ENCODE peak calls at places on chromosomes 11 and 22, in ten cellular contexts. O is tibial nerve, K is A549, I is ovary, M is HepG2, Z is sigmoid colon, P is K562, J is upper lobe of left lung, A is transverse colon, D is SK-N-SH. U is an unnamed sample.

GRCh38 chr11:67278135-67278938 is 10.8 kb upstream of the ANKRD13D start:
- DNase-seq in O (no peak), K (no peak), I (no peak), M (no peak), Z (peak), P (no peak), J (peak), A (no peak), D (no peak), U (no peak)

GRCh38 chr11:67272327-67273259 is 6.3 kb downstream of the GRK2 start:
- DNase-seq in O (peak), K (no peak), I (peak), M (no peak), Z (peak), P (no peak), J (peak), A (peak), D (no peak), U (no peak)

GRCh38 chr11:113305440-113306336 is 8.7 kb upstream of the TTC12 start:
- DNase-seq in O (peak), K (peak), I (peak), M (peak), Z (peak), P (peak), J (peak), A (peak), D (peak), U (peak)

GRCh38 chr22:30313527-30314385 is 13.0 kb downstream of the TBC1D10A start:
- DNase-seq in O (no peak), K (no peak), I (no peak), M (no peak), Z (no peak), P (no peak), J (no peak), A (no peak), D (peak), U (no peak)

GRCh38 chr11:32893091-32893946 is 708 bp downstream of the QSER1 start:
- DNase-seq in O (peak), K (peak), I (peak), M (peak), Z (peak), P (peak), J (peak), A (peak), D (peak), U (peak)

GRCh38 chr11:66851698-66852465 is 5.0 kb upstream of the LRFN4 start:
- DNase-seq in O (no peak), K (peak), I (no peak), M (no peak), Z (peak), P (peak), J (no peak), A (peak), D (peak), U (no peak)

GRCh38 chr22:27778299-27779090 is 23.1 kb downstream of the MN1 start:
- DNase-seq in O (no peak), K (no peak), I (no peak), M (no peak), Z (no peak), P (no peak), J (peak), A (no peak), D (no peak), U (no peak)

GRCh38 chr11:865512-866430 is 23.1 kb downstream of the TSPAN4 start:
- DNase-seq in O (no peak), K (no peak), I (no peak), M (no peak), Z (no peak), P (no peak), J (no peak), A (no peak), D (no peak), U (no peak)

GRCh38 chr11:58494096-58494495 is 13.8 kb downstream of the OR5B21 start:
- DNase-seq in O (no peak), K (no peak), I (no peak), M (no peak), Z (no peak), P (no peak), J (no peak), A (no peak), D (no peak), U (no peak)

GRCh38 chr11:85806876-85807275 is 4.1 kb downstream of the SYTL2 start:
- DNase-seq in O (no peak), K (no peak), I (no peak), M (no peak), Z (no peak), P (no peak), J (no peak), A (no peak), D (no peak), U (no peak)

GRCh38 chr11:34639545-34639944 is 18.7 kb downstream of the EHF start:
- DNase-seq in O (no peak), K (peak), I (no peak), M (no peak), Z (no peak), P (no peak), J (peak), A (peak), D (no peak), U (no peak)

GRCh38 chr22:41513391-41513790 is 30.9 kb downstream of the POLR3H start:
- DNase-seq in O (no peak), K (no peak), I (no peak), M (no peak), Z (no peak), P (no peak), J (no peak), A (no peak), D (no peak), U (no peak)

GRCh38 chr11:68312780-68313573 is 586 bp downstream of the LRP5 start:
- DNase-seq in O (no peak), K (no peak), I (no peak), M (no peak), Z (no peak), P (peak), J (no peak), A (no peak), D (peak), U (no peak)

GRCh38 chr11:1389932-1390587 is at the start of gene BRSK2:
- DNase-seq in O (no peak), K (no peak), I (peak), M (no peak), Z (no peak), P (no peak), J (no peak), A (no peak), D (no peak), U (no peak)

GRCh38 chr22:20430641-20431519 is 6.7 kb downstream of the SCARF2 start:
- DNase-seq in O (no peak), K (peak), I (no peak), M (no peak), Z (peak), P (no peak), J (no peak), A (peak), D (peak), U (peak)

GRCh38 chr11:114036958-114037357 is 22.6 kb upstream of the ZBTB16 start:
- DNase-seq in O (no peak), K (no peak), I (no peak), M (no peak), Z (no peak), P (no peak), J (no peak), A (no peak), D (no peak), U (no peak)

GRCh38 chr11:75330279-75330678 is 21.2 kb downstream of the ARRB1 start:
- DNase-seq in O (no peak), K (no peak), I (no peak), M (no peak), Z (no peak), P (peak), J (no peak), A (peak), D (no peak), U (peak)

GRCh38 chr11:100472727-100473389 is 214.2 kb upstream of the ARHGAP42 start:
- DNase-seq in O (no peak), K (no peak), I (no peak), M (no peak), Z (no peak), P (no peak), J (no peak), A (no peak), D (no peak), U (peak)

GRCh38 chr11:75014129-75014528 is 25.4 kb downstream of the NEU3 start:
- DNase-seq in O (no peak), K (peak), I (no peak), M (no peak), Z (no peak), P (peak), J (no peak), A (no peak), D (no peak), U (no peak)

GRCh38 chr11:131033151-131033651 is 116.9 kb upstream of the SNX19 start:
- DNase-seq in O (no peak), K (peak), I (no peak), M (peak), Z (no peak), P (peak), J (peak), A (no peak), D (no peak), U (no peak)

GRCh38 chr11:58058276-58059010 is 27.7 kb downstream of the OR6Q1 start:
- DNase-seq in O (no peak), K (no peak), I (no peak), M (no peak), Z (no peak), P (no peak), J (peak), A (peak), D (no peak), U (peak)

GRCh38 chr11:33935466-33935865 is 43.6 kb upstream of the LMO2 start:
- DNase-seq in O (no peak), K (no peak), I (no peak), M (no peak), Z (no peak), P (peak), J (no peak), A (no peak), D (no peak), U (no peak)

GRCh38 chr11:35304900-35305299 is 114.5 kb downstream of the SLC1A2 start:
- DNase-seq in O (no peak), K (no peak), I (no peak), M (no peak), Z (no peak), P (no peak), J (no peak), A (no peak), D (no peak), U (no peak)

GRCh38 chr22:25569983-25570382 is 5.5 kb downstream of the GRK3 start:
- DNase-seq in O (no peak), K (no peak), I (no peak), M (no peak), Z (no peak), P (no peak), J (no peak), A (no peak), D (no peak), U (no peak)

GRCh38 chr22:25903294-25903693 is 161.3 kb downstream of the MYO18B start:
- DNase-seq in O (no peak), K (peak), I (no peak), M (no peak), Z (no peak), P (peak), J (no peak), A (no peak), D (peak), U (no peak)

GRCh38 chr11:14144905-14145304 is 182.4 kb downstream of the SPON1 start:
- DNase-seq in O (no peak), K (no peak), I (no peak), M (no peak), Z (no peak), P (no peak), J (peak), A (no peak), D (no peak), U (no peak)

GRCh38 chr11:46015941-46016340 is 93.5 kb downstream of the LARGE2 start:
- DNase-seq in O (no peak), K (no peak), I (no peak), M (no peak), Z (no peak), P (no peak), J (no peak), A (no peak), D (no peak), U (no peak)

GRCh38 chr11:34002420-34002819 is 49.1 kb upstream of the CAPRIN1 start:
- DNase-seq in O (no peak), K (no peak), I (no peak), M (no peak), Z (no peak), P (no peak), J (peak), A (peak), D (no peak), U (peak)

GRCh38 chr11:20103281-20103680 is 57.0 kb downstream of the DBX1 start:
- DNase-seq in O (no peak), K (no peak), I (no peak), M (no peak), Z (no peak), P (no peak), J (no peak), A (no peak), D (no peak), U (no peak)

GRCh38 chr11:130583866-130584265 is 135.4 kb downstream of the ADAMTS15 start:
- DNase-seq in O (no peak), K (no peak), I (no peak), M (no peak), Z (no peak), P (no peak), J (no peak), A (no peak), D (no peak), U (no peak)

GRCh38 chr11:6402061-6402470 is 11.8 kb downstream of the SMPD1 start:
- DNase-seq in O (no peak), K (no peak), I (no peak), M (peak), Z (no peak), P (peak), J (no peak), A (no peak), D (no peak), U (no peak)

GRCh38 chr11:63910605-63911195 is 6.3 kb downstream of the RCOR2 start:
- DNase-seq in O (no peak), K (no peak), I (no peak), M (no peak), Z (no peak), P (no peak), J (no peak), A (no peak), D (peak), U (no peak)

GRCh38 chr11:126646701-126647209 is 291.3 kb downstream of the ST3GAL4 start:
- DNase-seq in O (no peak), K (no peak), I (no peak), M (no peak), Z (no peak), P (no peak), J (no peak), A (no peak), D (no peak), U (no peak)

GRCh38 chr22:50209893-50210292 is 9.1 kb downstream of the SELENOO start:
- DNase-seq in O (no peak), K (peak), I (peak), M (peak), Z (peak), P (peak), J (peak), A (peak), D (peak), U (peak)
- TF ChIP-seq EP300 in O (no peak), K (no peak), I (no peak), M (no peak), Z (no peak), P (no peak), J (no peak), A (no peak), D (no peak), U (no peak)

GRCh38 chr11:103730151-103730940 is 306.1 kb upstream of the DDI1 start:
- DNase-seq in O (no peak), K (no peak), I (no peak), M (no peak), Z (no peak), P (no peak), J (no peak), A (no peak), D (no peak), U (no peak)
- TF ChIP-seq EP300 in O (no peak), K (no peak), I (no peak), M (no peak), Z (no peak), P (no peak), J (no peak), A (no peak), D (no peak), U (no peak)

GRCh38 chr11:17720796-17721171 is 1.4 kb downstream of the MYOD1 start:
- DNase-seq in O (no peak), K (no peak), I (no peak), M (no peak), Z (no peak), P (no peak), J (no peak), A (no peak), D (peak), U (no peak)

GRCh38 chr11:17718015-17718414 is 1.4 kb upstream of the MYOD1 start:
- DNase-seq in O (no peak), K (no peak), I (no peak), M (no peak), Z (no peak), P (no peak), J (no peak), A (no peak), D (no peak), U (no peak)

GRCh38 chr11:17719940-17720795 is 797 bp downstream of the MYOD1 start:
- DNase-seq in O (no peak), K (peak), I (no peak), M (no peak), Z (no peak), P (no peak), J (no peak), A (no peak), D (peak), U (no peak)

GRCh38 chr11:17718510-17718962 is 835 bp upstream of the MYOD1 start:
- DNase-seq in O (no peak), K (no peak), I (no peak), M (no peak), Z (no peak), P (no peak), J (no peak), A (no peak), D (no peak), U (no peak)

DNA sequence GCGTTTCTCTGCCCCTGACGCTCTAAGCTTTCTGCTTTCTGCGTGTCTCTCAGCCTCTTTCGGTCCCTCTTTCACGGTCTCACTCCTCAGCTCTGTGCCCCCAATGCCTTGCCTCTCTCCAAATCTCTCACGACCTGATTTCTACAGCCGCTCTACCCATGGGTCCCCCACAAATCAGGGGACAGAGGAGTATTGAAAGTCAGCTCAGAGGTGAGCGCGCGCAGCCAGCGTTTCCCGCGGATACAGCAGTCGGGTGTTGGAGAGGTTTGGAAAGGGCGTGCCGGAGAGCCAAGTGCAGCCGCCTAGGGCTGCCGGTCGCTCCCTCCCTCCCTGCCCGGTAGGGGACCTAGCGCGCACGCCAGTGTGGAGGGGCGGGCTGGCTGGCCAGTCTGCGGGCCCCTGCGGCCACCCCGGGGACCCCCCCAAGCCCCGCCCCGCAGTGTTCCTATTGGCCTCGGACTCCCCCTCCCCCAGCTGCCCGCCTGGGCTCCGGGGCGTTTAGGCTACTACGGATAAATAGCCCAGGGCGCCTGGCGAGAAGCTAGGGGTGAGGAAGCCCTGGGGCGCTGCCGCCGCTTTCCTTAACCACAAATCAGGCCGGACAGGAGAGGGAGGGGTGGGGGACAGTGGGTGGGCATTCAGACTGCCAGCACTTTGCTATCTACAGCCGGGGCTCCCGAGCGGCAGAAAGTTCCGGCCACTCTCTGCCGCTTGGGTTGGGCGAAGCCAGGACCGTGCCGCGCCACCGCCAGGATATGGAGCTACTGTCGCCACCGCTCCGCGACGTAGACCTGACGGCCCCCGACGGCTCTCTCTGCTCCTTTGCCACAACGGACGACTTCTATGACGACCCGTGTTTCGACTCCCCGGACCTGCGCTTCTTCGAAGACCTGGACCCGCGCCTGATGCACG is at the start of gene MYOD1:
- DNase-seq in O (no peak), K (peak), I (no peak), M (no peak), Z (peak), P (no peak), J (no peak), A (no peak), D (peak), U (no peak)
- TF ChIP-seq EP300 in O (no peak), K (no peak), I (no peak), M (no peak), Z (no peak), P (no peak), J (no peak), A (no peak), D (no peak), U (no peak)

GRCh38 chr11:86941871-86942208 is 13.4 kb downstream of the FZD4 start:
- DNase-seq in O (no peak), K (no peak), I (no peak), M (no peak), Z (no peak), P (no peak), J (no peak), A (no peak), D (no peak), U (peak)

GRCh38 chr11:86941077-86941870 is 13.9 kb downstream of the FZD4 start:
- DNase-seq in O (no peak), K (no peak), I (no peak), M (peak), Z (no peak), P (no peak), J (no peak), A (no peak), D (no peak), U (no peak)

GRCh38 chr11:86938203-86938899 is 16.8 kb downstream of the FZD4 start:
- DNase-seq in O (no peak), K (no peak), I (no peak), M (no peak), Z (no peak), P (peak), J (peak), A (no peak), D (no peak), U (no peak)

GRCh38 chr11:86940122-86940777 is 14.9 kb downstream of the FZD4 start:
- DNase-seq in O (peak), K (no peak), I (peak), M (peak), Z (peak), P (peak), J (peak), A (peak), D (no peak), U (peak)

GRCh38 chr11:86938900-86939880 is 16.0 kb downstream of the FZD4 start:
- DNase-seq in O (no peak), K (peak), I (no peak), M (peak), Z (no peak), P (peak), J (no peak), A (no peak), D (peak), U (no peak)
- TF ChIP-seq EP300 in O (no peak), K (no peak), I (no peak), M (no peak), Z (no peak), P (no peak), J (no peak), A (no peak), D (no peak), U (no peak)

GRCh38 chr11:61607920-61608599 is 27.2 kb upstream of the SYT7 start:
- DNase-seq in O (no peak), K (no peak), I (no peak), M (no peak), Z (no peak), P (no peak), J (no peak), A (no peak), D (no peak), U (no peak)
- TF ChIP-seq EP300 in O (no peak), K (no peak), I (no peak), M (no peak), Z (no peak), P (no peak), J (no peak), A (no peak), D (no peak), U (no peak)

DNA sequence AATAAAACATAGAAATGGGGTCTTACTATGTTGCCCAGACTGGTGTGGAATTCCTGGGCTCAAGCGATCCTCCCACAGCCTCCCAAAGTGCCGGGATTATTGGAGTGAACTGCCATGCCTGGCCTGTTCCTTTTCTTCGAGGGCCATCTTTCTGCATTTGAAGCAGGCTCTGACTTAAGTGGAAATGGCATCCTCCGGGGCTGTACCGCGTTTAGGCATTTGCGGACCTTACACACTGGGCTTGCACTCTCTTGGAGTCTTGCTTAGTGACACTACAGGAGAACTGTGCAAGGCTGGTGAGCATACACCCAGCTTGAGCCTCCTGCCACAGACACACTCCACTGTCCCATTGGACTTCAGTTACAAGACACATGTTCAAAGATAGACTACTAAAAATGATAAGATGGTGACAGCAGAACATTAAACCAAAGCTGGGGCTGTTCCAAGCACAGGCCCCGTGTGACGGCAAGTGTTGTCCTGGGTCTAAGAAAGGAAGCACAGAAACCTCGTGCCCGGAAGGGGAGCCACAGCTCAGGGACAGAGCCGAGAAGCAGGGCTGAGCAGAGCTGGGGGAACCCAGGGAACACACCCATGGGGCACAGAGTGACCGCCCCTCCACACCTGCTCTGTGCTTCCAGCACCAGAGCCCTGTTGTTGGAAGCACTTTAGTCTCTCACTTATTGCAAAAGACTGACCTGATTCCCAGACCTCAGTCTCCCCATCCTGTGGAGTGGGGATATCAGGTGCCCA is 59.0 kb upstream of the SHANK2 start:
- DNase-seq in O (no peak), K (no peak), I (no peak), M (no peak), Z (peak), P (no peak), J (peak), A (no peak), D (no peak), U (peak)
- TF ChIP-seq EP300 in O (no peak), K (no peak), I (no peak), M (no peak), Z (no peak), P (no peak), J (no peak), A (no peak), D (no peak), U (no peak)